ENCODE peak calls at places on chromosomes 5 and 9, in four cellular contexts. U is K562, Q is HCT116, Z is HepG2. E is an unnamed sample.

GRCh38 chr9:128729766-128730517 is 6.0 kb upstream of the ZDHHC12 start:
- DNase-seq in U (no peak), Q (no peak), Z (no peak), E (no peak)

GRCh38 chr5:67249590-67249895 is 52.9 kb upstream of the CD180 start:
- DNase-seq in Q (no peak), U (no peak), Z (no peak), E (no peak)

GRCh38 chr5:13613621-13614020 is 330.9 kb downstream of the DNAH5 start:
- DNase-seq in Z (no peak), U (no peak), Q (no peak), E (no peak)

GRCh38 chr9:132923346-132923902 is 21.0 kb downstream of the TSC1 start:
- DNase-seq in Q (no peak), U (no peak), Z (no peak), E (no peak)

GRCh38 chr5:93583799-93584530 is 943 bp downstream of the NR2F1 start:
- DNase-seq in U (peak), Z (peak), Q (no peak), E (no peak)

GRCh38 chr5:67693956-67694564 is 497.5 kb upstream of the CD180 start:
- DNase-seq in U (no peak), Q (no peak), Z (no peak), E (no peak)

GRCh38 chr9:34862043-34862442 is 96.0 kb upstream of the PHF24 start:
- DNase-seq in Q (no peak), U (no peak), Z (no peak), E (no peak)

GRCh38 chr5:157571357-157571827 is 4.2 kb downstream of the ADAM19 start:
- DNase-seq in Z (no peak), Q (no peak), U (peak), E (no peak)

GRCh38 chr9:130213898-130214761 is 41.9 kb downstream of the NCS1 start:
- DNase-seq in Q (no peak), U (peak), Z (no peak), E (no peak)

GRCh38 chr5:67414712-67415111 is 218.1 kb upstream of the CD180 start:
- DNase-seq in Z (no peak), U (no peak), Q (no peak), E (no peak)

GRCh38 chr9:36152741-36153438 is 16.3 kb upstream of the CCIN start:
- DNase-seq in Z (no peak), Q (no peak), U (no peak), E (no peak)

GRCh38 chr9:36151306-36152210 is 15.0 kb downstream of the GLIPR2 start:
- DNase-seq in U (no peak), Q (no peak), Z (no peak), E (no peak)

GRCh38 chr9:36158122-36158521 is 11.1 kb upstream of the CCIN start:
- DNase-seq in Q (no peak), Z (no peak), U (no peak), E (no peak)

GRCh38 chr9:36150529-36151305 is 14.2 kb downstream of the GLIPR2 start:
- DNase-seq in U (no peak), Q (no peak), Z (peak), E (no peak)

GRCh38 chr9:36154213-36154952 is 14.8 kb upstream of the CCIN start:
- DNase-seq in U (no peak), Q (no peak), Z (no peak), E (no peak)
- H3K4me3 ChIP-seq in U (no peak), Q (no peak), Z (no peak), E (no peak)

GRCh38 chr5:161258438-161258837 is 288.1 kb downstream of the GABRB2 start:
- DNase-seq in Z (no peak), Q (no peak), U (no peak), E (no peak)
- TF ChIP-seq REST in Z (no peak), Q (no peak), U (no peak), E (no peak)

DNA sequence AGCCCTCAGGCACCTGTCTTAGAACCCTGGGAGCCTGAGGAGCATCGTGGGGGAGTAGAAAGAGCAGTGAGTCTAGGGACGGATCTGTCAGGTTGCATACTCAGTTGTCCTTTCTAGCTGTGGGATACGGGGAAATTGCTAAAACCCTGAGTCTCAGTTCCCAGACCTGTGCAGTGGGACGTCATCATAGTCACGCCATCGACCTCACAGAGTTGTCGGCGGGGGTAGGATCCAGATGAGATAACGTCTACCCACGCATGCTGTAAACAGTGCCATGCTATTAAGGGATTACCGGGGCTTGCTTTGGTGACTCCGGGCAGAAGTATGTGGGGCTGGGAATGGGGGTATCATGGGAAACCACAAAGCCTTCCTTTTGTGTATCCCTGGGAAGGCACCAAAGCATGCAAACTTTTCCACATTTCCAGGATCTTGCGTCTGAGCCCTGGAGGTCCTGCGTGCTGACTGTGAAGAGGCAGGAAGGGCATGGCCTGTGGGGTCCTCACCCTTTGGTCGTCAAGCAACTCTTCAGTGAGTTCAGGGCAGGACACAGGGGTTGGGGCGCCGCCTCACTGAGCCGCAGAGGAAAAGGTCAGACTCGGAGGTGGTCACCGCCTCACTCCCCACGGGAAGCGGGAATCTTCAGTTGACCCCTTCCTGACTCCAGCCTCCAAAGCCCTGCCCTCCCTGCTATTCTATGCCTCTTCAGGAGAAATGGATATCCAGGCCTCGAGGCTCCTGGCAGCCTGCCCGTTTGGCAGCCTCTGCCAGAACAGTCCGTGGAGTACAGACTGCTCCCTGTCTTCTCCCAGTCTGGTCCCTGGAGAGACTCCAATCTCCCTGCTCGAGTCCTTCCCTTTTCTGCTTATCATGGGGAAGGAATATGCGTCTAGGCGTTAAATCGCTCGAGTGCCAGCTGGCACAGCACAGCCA is 186.8 kb upstream of the KLF9 start:
- DNase-seq in Q (no peak), U (no peak), Z (peak), E (no peak)
- TF ChIP-seq TCF7L2 in Q (no peak), U (no peak), Z (no peak), E (no peak)

GRCh38 chr5:131794596-131794995 is 2.2 kb downstream of the FNIP1 start:
- DNase-seq in Q (no peak), U (peak), Z (no peak), E (no peak)
- H3K4me3 ChIP-seq in Q (no peak), U (peak), Z (peak), E (peak)

DNA sequence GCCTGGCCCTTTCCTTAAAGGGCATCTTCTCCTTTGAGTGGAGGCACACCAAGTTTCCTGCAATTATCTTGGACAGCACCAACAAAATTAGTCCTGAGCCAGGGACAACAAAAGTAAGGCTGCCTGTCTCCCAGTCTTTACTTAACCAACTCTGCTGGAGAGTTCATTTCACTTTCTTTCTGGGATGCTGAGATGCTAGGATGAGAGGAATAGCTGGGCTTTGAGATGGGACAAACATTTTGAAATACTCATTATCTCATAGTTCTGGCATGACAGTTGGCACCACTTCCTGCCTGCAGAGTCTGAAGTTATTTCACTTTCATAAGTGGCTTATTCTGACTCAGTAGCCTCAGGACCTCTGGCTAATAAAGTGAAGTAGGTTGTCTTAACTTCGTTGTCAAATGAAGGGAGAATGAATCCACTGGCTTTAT is 157.0 kb downstream of the C9orf152 start:
- DNase-seq in U (no peak), Z (no peak), Q (peak), E (peak)
- TF ChIP-seq REST in U (no peak), Z (no peak), Q (no peak), E (no peak)

GRCh38 chr5:145938699-145939531 is 2.5 kb downstream of the SH3RF2 start:
- DNase-seq in U (no peak), Z (no peak), Q (no peak), E (no peak)

GRCh38 chr5:145936401-145937131 is at the start of gene SH3RF2:
- DNase-seq in Q (peak), Z (peak), U (peak), E (no peak)

GRCh38 chr5:145939532-145940065 is 3.2 kb downstream of the SH3RF2 start:
- DNase-seq in Q (no peak), Z (no peak), U (no peak), E (no peak)

GRCh38 chr5:145934276-145934675 is 2.1 kb upstream of the SH3RF2 start:
- DNase-seq in U (no peak), Q (no peak), Z (no peak), E (no peak)

DNA sequence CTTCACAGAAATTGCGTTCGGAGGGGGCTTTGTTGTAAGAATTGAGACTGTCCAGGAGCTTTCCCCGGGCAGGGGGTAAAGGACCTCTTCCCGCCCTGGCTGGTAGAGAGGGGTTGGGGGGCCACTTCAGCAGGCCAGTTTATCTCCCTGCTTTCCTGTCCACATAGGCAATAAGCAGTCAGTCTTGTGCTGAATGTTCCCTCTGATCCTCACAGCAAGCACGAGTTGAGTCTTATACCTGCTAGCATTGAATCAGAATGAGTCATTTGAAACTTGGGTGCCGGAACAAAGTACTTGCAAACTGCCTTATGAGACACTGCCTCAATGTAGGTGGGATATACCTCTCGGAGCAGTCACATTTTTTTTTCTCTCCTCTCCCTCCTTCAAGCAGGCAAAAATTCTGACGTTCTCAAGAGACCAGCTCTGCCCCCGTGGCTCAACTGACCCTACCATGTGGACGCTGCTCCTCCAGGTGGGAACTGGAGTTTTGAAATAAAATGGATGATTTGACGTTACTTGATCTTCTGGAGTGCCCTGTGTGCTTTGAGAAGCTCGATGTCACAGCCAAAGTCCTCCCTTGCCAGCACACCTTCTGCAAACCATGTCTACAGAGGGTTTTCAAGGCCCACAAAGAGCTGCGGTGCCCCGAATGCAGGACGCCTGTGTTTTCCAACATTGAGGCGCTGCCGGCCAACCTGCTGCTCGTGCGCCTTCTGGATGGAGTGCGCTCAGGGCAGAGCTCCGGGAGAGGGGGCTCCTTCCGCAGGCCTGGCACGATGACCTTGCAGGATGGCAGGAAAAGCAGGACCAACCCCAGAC is 1.3 kb downstream of the SH3RF2 start:
- DNase-seq in Z (peak), U (no peak), Q (peak), E (no peak)
- TF ChIP-seq TCF7L2 in Z (no peak), U (no peak), Q (peak), E (peak)

DNA sequence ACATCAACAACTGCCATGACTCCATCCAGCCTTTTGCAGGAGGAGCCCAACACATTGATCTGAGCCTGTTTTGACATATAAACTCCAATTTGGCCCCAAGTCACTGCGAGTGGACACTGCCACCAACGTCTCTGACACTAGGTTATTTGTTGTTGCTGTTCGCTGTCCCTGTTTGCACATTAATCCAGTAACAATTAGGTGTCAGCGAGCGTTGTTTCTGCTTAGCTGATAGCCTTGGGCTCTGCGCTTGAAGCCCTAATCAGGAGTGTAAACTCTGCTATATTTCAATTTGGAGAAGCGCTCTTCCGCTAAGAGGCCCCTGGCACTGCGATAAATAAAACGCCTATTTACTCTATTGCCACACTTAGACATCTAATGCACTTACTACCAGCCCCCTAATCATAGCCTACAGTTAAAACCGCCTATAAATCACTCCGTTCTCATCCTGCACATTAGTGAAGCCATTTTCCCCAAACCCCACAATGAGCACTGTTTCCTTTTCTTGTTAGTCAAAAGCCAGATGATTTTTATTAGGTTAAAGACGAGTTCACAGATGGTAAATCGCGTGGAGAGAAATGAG is 195.9 kb upstream of the TBCA start:
- DNase-seq in Z (no peak), U (no peak), Q (no peak), E (no peak)
- H3K4me3 ChIP-seq in Z (peak), U (no peak), Q (no peak), E (peak)

DNA sequence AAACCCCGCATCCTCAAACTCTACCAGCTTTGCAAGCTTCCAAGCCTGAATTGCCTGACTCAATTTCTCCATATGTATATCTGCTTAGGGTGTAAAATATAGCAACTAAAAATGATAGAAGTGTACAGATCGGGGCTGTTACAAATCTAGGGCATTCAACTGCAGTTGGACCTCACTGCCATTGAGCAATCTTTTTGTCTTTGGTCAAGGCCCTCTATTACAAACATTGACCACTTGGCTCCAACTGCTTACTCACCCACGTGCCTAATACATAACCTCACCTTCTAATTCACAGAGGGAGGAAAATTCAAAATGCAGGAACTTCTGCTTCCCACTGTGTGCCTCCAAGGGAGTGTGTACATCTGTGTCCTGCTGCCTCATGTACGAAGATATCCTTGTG is 10.0 kb downstream of the LRRC70 start:
- DNase-seq in Z (peak), U (no peak), Q (no peak), E (no peak)
- TF ChIP-seq REST in Z (no peak), U (no peak), Q (no peak), E (no peak)